ENCODE peak calls at places on chromosomes 16 and 17, in four cellular contexts. B, R, T and E are unnamed samples. For H3K27me3, the result is how much of the 10 kb centered on the place peaks cover.

GRCh38 chr16:80725566-80726162 is 78.7 kb downstream of the CDYL2 start:
- DNase-seq in B (no peak), R (no peak), T (no peak), E (no peak)

GRCh38 chr17:80743181-80743771 is 198.6 kb downstream of the RPTOR start:
- DNase-seq in B (no peak), R (no peak), T (no peak), E (no peak)

GRCh38 chr16:85082553-85083050 is 29.7 kb downstream of the CIBAR2 start:
- DNase-seq in B (no peak), R (peak), T (no peak), E (no peak)

GRCh38 chr17:65674246-65675045 is 113.0 kb upstream of the AXIN2 start:
- DNase-seq in B (no peak), R (no peak), T (no peak), E (no peak)

GRCh38 chr16:23496826-23497542 is 13.3 kb downstream of the GGA2 start:
- DNase-seq in B (no peak), R (no peak), T (no peak), E (no peak)

GRCh38 chr17:63437287-63438091 is 8.6 kb downstream of the CYB561 start:
- DNase-seq in B (peak), R (no peak), T (no peak), E (no peak)

GRCh38 chr17:55210292-55210691 is 54.5 kb upstream of the HLF start:
- DNase-seq in B (peak), R (no peak), T (no peak), E (no peak)

GRCh38 chr17:8153550-8153956 is 1.3 kb upstream of the PER1 start:
- DNase-seq in B (no peak), R (no peak), T (no peak), E (no peak)

GRCh38 chr17:75823257-75824041 is 20.8 kb downstream of the UNC13D start:
- DNase-seq in B (no peak), R (no peak), T (no peak), E (no peak)

GRCh38 chr17:75820411-75821080 is 23.7 kb downstream of the UNC13D start:
- DNase-seq in B (peak), R (no peak), T (no peak), E (no peak)

GRCh38 chr17:75821552-75821951 is 22.7 kb downstream of the UNC13D start:
- DNase-seq in B (peak), R (no peak), T (no peak), E (no peak)

GRCh38 chr17:75822800-75823166 is 21.4 kb downstream of the UNC13D start:
- DNase-seq in B (no peak), R (no peak), T (no peak), E (no peak)

GRCh38 chr17:75822119-75822799 is 21.9 kb downstream of the UNC13D start:
- DNase-seq in B (peak), R (no peak), T (no peak), E (no peak)
- TF ChIP-seq POLR2AphosphoS5 in B (no peak), R (no peak), T (no peak), E (no peak)

GRCh38 chr16:83305092-83305491 is 502.7 kb upstream of the HSBP1 start:
- DNase-seq in B (no peak), R (no peak), T (no peak), E (no peak)
- TF ChIP-seq SIN3A in B (no peak), R (no peak), T (no peak), E (no peak)

DNA sequence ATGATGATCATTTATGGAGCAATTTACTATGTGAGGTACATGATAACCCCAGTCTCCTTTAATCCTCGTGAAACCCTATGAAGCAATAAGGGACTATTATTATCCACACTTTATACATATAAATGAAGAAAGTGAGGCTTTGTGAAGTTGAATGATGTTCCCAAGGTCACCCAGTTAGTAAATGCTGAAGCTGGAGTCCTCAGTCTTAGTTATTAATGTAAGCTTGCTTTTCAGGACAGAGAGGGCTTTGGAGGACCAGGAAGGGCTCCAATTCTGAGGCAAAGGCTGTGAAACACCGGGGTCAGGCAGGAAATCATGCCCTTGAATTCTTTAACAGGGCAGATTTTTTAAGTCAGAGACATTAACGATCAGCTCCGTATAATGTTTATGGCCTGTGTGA is 36.8 kb downstream of the KSR1 start:
- DNase-seq in B (no peak), R (no peak), T (no peak), E (no peak)
- H3K27me3 ChIP-seq in B (under half), R (under half), T (under half), E (under half)

DNA sequence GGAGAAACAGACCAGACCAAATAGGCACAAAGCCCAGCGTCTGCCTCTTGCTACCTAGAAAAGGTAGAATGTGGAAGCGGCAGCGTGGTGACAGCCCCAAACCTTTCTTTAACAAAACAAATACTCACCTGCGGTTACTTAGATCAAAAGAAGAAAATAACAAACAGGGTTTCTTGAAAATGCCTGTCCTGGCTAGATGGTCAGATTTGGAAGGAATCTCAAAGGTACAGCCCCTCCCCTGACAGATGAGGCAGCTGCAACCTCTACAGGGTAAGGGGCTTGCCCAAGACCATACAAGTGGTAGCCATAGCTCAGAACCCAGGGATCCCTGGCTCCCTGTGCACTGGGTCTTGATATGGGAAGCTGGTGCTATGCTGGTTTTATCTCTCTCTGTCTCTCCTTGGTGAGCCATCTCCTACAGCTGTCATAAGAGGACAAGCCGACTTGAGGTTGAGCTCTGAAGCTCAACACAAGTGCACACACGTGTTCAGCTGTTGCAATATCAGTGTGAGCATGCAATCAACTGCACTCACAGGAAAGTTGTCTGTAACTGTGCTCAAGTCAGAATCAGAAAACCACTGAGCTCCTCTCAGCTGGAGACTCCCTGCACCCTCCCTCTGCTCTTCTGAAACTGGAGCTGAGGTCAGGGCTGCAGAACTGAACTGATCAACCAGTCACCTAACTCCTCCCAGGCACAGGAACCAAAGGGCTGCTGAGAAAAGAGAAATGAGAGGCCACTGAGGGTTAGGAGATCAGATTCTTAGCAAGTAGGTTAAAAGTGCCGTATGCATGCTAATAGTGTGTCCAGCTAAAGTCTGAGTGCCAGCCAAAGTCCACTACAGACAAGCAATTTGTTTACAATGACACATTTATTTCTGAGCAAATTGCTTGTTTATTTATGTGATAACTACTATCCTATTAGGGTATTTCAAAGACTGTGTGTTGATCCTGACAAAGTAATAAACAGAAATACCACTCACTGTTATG is 6.1 kb upstream of the RNF157 start:
- DNase-seq in B (no peak), R (no peak), T (no peak), E (no peak)
- TF ChIP-seq POLR2AphosphoS5 in B (no peak), R (no peak), T (no peak), E (no peak)